ENCODE peak calls at places on chromosomes 5 and 9, in five cellular contexts. F, G, N, K and X are unnamed samples.

GRCh38 chr5:140000332-140000731 is 42.8 kb downstream of the NRG2 start:
- DNase-seq in F (no peak), N (no peak), K (peak; percentile 93), G (no peak), X (no peak)

GRCh38 chr5:100644206-100644605 is 109.0 kb downstream of the FAM174A start:
- DNase-seq in K (peak; percentile 86), N (no peak), G (no peak), F (no peak), X (no peak)

GRCh38 chr5:3139596-3139995 is 388.1 kb upstream of the IRX2 start:
- DNase-seq in N (no peak), F (no peak), K (no peak), G (no peak), X (no peak)

GRCh38 chr5:31066655-31067328 is 126.7 kb upstream of the CDH6 start:
- DNase-seq in G (no peak), K (no peak), N (no peak), F (no peak), X (no peak)

GRCh38 chr5:174733091-174733690 is 8.8 kb downstream of the MSX2 start:
- DNase-seq in K (no peak), G (no peak), N (no peak), F (no peak), X (no peak)

GRCh38 chr5:120684749-120685415 is 220.8 kb downstream of the PRR16 start:
- DNase-seq in G (no peak), F (no peak), K (no peak), N (no peak), X (no peak)

GRCh38 chr5:160298189-160298588 is 14.2 kb downstream of the CCNJL start:
- DNase-seq in N (no peak), K (no peak), F (no peak), G (no peak), X (no peak)

GRCh38 chr5:177317959-177318377 is 6.3 kb upstream of the MXD3 start:
- DNase-seq in K (peak; percentile 81), F (peak; percentile 66), G (peak; percentile 75), N (no peak), X (peak; percentile 41)

GRCh38 chr5:160030631-160031377 is 21.9 kb downstream of the TTC1 start:
- DNase-seq in N (no peak), G (no peak), F (no peak), K (no peak), X (no peak)

GRCh38 chr9:22307013-22307711 is 139.5 kb upstream of the DMRTA1 start:
- DNase-seq in K (peak; percentile 30), N (no peak), G (peak; percentile 15), F (no peak), X (peak; percentile 3)

GRCh38 chr5:113371788-113372196 is 63.0 kb downstream of the TSSK1B start:
- DNase-seq in N (no peak), G (no peak), F (no peak), K (no peak), X (no peak)

GRCh38 chr5:95068952-95069351 is 215.9 kb downstream of the MCTP1 start:
- DNase-seq in K (no peak), F (no peak), G (no peak), N (no peak), X (no peak)

GRCh38 chr5:9441610-9442009 is 104.3 kb downstream of the SEMA5A start:
- DNase-seq in N (no peak), K (no peak), G (no peak), F (no peak), X (no peak)

GRCh38 chr9:2289234-2289755 is 274.1 kb downstream of the SMARCA2 start:
- DNase-seq in F (no peak), G (no peak), K (peak; percentile 47), N (no peak), X (no peak)

GRCh38 chr9:97559111-97559514 is 57.6 kb downstream of the TMOD1 start:
- DNase-seq in K (no peak), N (no peak), F (peak; percentile 83), G (no peak), X (peak; percentile 35)

DNA sequence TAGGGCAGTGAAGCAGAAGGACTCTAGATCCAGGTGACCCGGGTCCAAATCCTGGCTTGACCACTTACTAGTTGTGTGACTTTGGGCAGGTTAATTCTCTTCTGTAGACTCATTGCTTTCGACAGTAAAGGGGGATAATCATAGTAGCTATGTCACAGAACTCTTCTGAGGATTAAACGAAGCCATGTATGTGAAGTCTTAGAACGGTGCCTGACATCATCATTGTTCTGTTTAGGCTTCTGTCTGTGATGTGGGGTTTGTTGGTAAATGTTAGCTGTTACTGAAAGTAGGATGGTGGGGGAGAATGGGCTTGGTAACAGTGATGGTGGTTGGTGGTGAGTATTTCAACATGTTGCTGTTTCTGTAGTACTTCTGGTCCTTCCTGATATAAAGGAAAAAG is 73.7 kb downstream of the MAP1B start:
- DNase-seq in N (no peak), K (no peak), G (no peak), F (no peak), X (no peak)
- TF ChIP-seq POLR2A in N (no peak), K (no peak), G (no peak), F (no peak), X (no peak)

GRCh38 chr9:110748251-110748893 is 79.8 kb downstream of the MUSK start:
- DNase-seq in N (no peak), G (no peak), F (no peak), K (peak; percentile 49), X (no peak)
- H3K27ac ChIP-seq in N (no peak overlapping the region), G (no peak overlapping the region), F (no peak overlapping the region), K (peak overlapping the region; percentile 24), X (no peak overlapping the region)

DNA sequence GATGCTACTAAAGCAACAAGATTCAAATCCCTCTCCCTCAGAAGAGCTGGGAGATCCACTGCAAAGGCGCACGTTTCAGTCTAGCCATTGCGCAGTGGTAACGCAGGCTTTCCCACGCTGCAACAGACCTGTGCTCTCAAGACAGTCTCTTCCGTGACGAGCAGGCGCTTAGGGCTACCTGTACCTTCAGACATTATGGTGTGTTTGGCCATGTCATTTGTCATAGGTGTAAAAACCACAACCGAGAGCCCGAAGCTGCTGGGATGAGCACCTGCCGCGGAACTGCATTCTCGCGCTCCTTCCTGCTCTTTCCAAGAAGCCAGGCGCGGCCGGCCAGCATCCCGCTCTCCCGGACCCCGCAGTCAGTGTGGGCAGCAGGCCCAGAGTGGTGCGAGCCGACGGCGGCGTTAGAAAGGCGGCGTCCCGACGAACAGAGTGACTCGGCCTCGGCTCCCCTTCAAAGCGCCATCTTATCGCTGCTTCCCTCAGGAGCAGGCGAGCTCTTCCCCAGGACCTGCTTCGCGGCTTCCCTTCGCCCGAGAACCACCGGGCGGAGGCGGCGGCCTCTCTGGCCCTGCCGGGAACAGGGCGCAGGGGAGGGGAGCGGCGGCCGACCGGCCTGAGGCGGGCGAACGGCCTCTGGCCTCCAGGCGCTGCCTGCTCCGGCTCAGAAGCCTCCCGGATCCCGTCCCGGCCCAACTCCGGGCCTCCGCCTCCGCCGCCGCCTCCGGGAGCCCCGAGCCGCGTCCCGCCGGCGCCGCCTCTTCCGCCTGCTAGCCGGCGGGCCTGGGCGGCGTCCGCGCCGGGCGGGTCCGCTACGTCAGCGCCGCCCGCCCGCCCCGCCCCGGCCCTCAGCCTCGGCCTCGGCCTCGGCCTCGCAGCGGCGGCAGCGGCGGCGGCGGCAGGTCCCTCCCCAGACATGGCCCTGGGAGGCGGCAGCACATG is at the start of gene FAM120A:
- DNase-seq in F (peak; percentile 61), G (peak; percentile 36), K (peak; percentile 76), N (peak; percentile 77), X (peak; percentile 51)
- TF ChIP-seq POLR2A in F (peak; percentile 93), G (peak; percentile 90), K (peak; percentile 77), N (peak; percentile 85), X (peak; percentile 89)

DNA sequence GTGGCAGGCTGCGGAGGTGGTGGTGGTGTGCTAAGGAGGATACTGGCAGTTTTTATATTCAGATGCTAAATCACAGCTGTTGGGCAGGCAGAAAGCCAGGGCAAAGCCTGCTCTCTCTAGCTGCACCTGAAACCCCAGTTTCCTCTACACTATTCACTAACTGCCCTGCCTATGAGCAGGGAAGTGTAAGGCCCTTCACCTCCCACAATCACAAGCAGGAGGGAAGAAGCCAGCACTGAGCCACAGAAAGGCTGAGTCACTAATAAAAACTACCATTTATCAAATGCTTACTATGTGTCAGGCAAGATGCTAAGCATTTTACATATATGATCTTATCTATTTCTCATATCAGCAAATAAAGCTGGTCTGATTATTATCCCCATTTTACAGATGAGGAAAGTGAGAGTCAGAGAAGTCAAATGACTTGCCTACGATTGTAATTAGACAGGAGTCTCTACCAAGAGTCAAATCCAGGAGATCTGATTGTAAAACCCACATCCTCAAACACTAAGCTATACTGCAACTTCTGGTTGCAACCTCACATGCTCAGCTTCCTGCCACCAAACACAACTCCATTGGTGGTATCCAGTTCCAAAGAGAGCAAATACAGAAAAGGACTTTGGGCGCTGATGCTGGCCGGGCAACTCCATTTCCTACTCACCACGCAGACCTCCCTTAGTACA is 17.7 kb upstream of the IL6ST start:
- DNase-seq in K (no peak), N (no peak), G (no peak), F (no peak), X (no peak)
- H3K27ac ChIP-seq in K (no peak overlapping the region), N (no peak overlapping the region), G (no peak overlapping the region), F (peak overlapping the region; percentile 37), X (no peak overlapping the region)

GRCh38 chr9:116687074-116687761 is at the start of gene TRIM32:
- DNase-seq in F (peak; percentile 91), G (peak; percentile 92), N (peak; percentile 94), K (peak; percentile 92), X (peak; percentile 92)
- TF ChIP-seq POLR2A in F (peak; percentile 44), G (peak; percentile 41), N (no peak), K (no peak), X (peak; percentile 64)